ENCODE peak calls at places on chromosomes 6 and 20, in ten cellular contexts. One of them, this sample, is unnamed.

GRCh38 chr6:34305497-34305896 is 56.7 kb upstream of the SMIM29 start:
- DNase-seq in left colon: no peak
- DNase-seq in NCI-H69: no peak
- DNase-seq in NCI-H774: no peak
- DNase-seq in stimulated activated CD4-positive, alpha-beta T cell treated with anti-CD3 and anti-CD28 coated beads, Interleukin-1b, Interleukin-23, amount 100 ng/mL, for 1 hour: no peak
- DNase-seq in pancreas: no peak
- DNase-seq in T follicular helper cell: no peak
- DNase-seq in NCI-H146: no peak
- DNase-seq in EH: no peak
- DNase-seq in occipital lobe: no peak
- DNase-seq in this sample: no peak

GRCh38 chr20:41376349-41376748 is 9.7 kb upstream of the EMILIN3 start:
- DNase-seq in left colon: no peak
- DNase-seq in NCI-H69: no peak
- DNase-seq in NCI-H774: no peak
- DNase-seq in stimulated activated CD4-positive, alpha-beta T cell treated with anti-CD3 and anti-CD28 coated beads, Interleukin-1b, Interleukin-23, amount 100 ng/mL, for 1 hour: no peak
- DNase-seq in pancreas: no peak
- DNase-seq in T follicular helper cell: no peak
- DNase-seq in NCI-H146: no peak
- DNase-seq in EH: no peak
- DNase-seq in occipital lobe: no peak
- DNase-seq in this sample: no peak

GRCh38 chr6:154852700-154853099 is 119.5 kb downstream of the SCAF8 start:
- DNase-seq in left colon: no peak
- DNase-seq in NCI-H69: no peak
- DNase-seq in NCI-H774: no peak
- DNase-seq in stimulated activated CD4-positive, alpha-beta T cell treated with anti-CD3 and anti-CD28 coated beads, Interleukin-1b, Interleukin-23, amount 100 ng/mL, for 1 hour: no peak
- DNase-seq in pancreas: no peak
- DNase-seq in T follicular helper cell: no peak
- DNase-seq in NCI-H146: no peak
- DNase-seq in EH: peak; percentile 71
- DNase-seq in occipital lobe: no peak
- DNase-seq in this sample: no peak

GRCh38 chr20:41800040-41800439 is 181.9 kb upstream of the CHD6 start:
- DNase-seq in left colon: no peak
- DNase-seq in NCI-H69: no peak
- DNase-seq in NCI-H774: no peak
- DNase-seq in stimulated activated CD4-positive, alpha-beta T cell treated with anti-CD3 and anti-CD28 coated beads, Interleukin-1b, Interleukin-23, amount 100 ng/mL, for 1 hour: no peak
- DNase-seq in pancreas: no peak
- DNase-seq in T follicular helper cell: no peak
- DNase-seq in NCI-H146: no peak
- DNase-seq in EH: no peak
- DNase-seq in occipital lobe: no peak
- DNase-seq in this sample: no peak

GRCh38 chr6:132527791-132528190 is 10.3 kb upstream of the TAAR9 start:
- DNase-seq in left colon: no peak
- DNase-seq in NCI-H69: peak; percentile 55
- DNase-seq in NCI-H774: no peak
- DNase-seq in stimulated activated CD4-positive, alpha-beta T cell treated with anti-CD3 and anti-CD28 coated beads, Interleukin-1b, Interleukin-23, amount 100 ng/mL, for 1 hour: no peak
- DNase-seq in pancreas: no peak
- DNase-seq in T follicular helper cell: no peak
- DNase-seq in NCI-H146: no peak
- DNase-seq in EH: peak; percentile 82
- DNase-seq in occipital lobe: no peak
- DNase-seq in this sample: no peak

GRCh38 chr6:72620866-72621242 is 1.0 kb upstream of the KCNQ5 start:
- DNase-seq in left colon: no peak
- DNase-seq in NCI-H69: peak; percentile 43
- DNase-seq in NCI-H774: no peak
- DNase-seq in stimulated activated CD4-positive, alpha-beta T cell treated with anti-CD3 and anti-CD28 coated beads, Interleukin-1b, Interleukin-23, amount 100 ng/mL, for 1 hour: no peak
- DNase-seq in pancreas: no peak
- DNase-seq in T follicular helper cell: no peak
- DNase-seq in NCI-H146: no peak
- DNase-seq in EH: no peak
- DNase-seq in occipital lobe: peak; percentile 33
- DNase-seq in this sample: no peak

GRCh38 chr20:7627734-7628663 is 312.3 kb downstream of the HAO1 start:
- DNase-seq in left colon: no peak
- DNase-seq in NCI-H69: no peak
- DNase-seq in NCI-H774: no peak
- DNase-seq in stimulated activated CD4-positive, alpha-beta T cell treated with anti-CD3 and anti-CD28 coated beads, Interleukin-1b, Interleukin-23, amount 100 ng/mL, for 1 hour: no peak
- DNase-seq in pancreas: no peak
- DNase-seq in T follicular helper cell: no peak
- DNase-seq in NCI-H146: no peak
- DNase-seq in EH: peak; percentile 7
- DNase-seq in occipital lobe: no peak
- DNase-seq in this sample: no peak

GRCh38 chr6:44059359-44060342 is 67.6 kb downstream of the MRPL14 start:
- DNase-seq in left colon: no peak
- DNase-seq in NCI-H69: no peak
- DNase-seq in NCI-H774: no peak
- DNase-seq in stimulated activated CD4-positive, alpha-beta T cell treated with anti-CD3 and anti-CD28 coated beads, Interleukin-1b, Interleukin-23, amount 100 ng/mL, for 1 hour: no peak
- DNase-seq in pancreas: no peak
- DNase-seq in T follicular helper cell: no peak
- DNase-seq in NCI-H146: no peak
- DNase-seq in EH: peak; percentile 86
- DNase-seq in occipital lobe: no peak
- DNase-seq in this sample: no peak

This sample was measured in activated CD8-positive, alpha-beta memory T cell treated with anti-CD3 and anti-CD28 coated beads for 1 hour.